ENCODE peak calls at places on chromosomes 13 and 19, in eight cellular contexts. One of them, this sample, is unnamed.

GRCh38 chr13:28071424-28071823 is 29.0 kb downstream of the FLT3 start:
- DNase-seq in small intestine: no peak
- DNase-seq in GM23338: no peak
- DNase-seq in AML-193: no peak
- DNase-seq in NCI-H446 treated with DMSO at 0.1 percent for 48 hours: no peak
- DNase-seq in left colon: no peak
- DNase-seq in naive thymus-derived CD8-positive, alpha-beta T cell: no peak
- DNase-seq in A172: no peak
- DNase-seq in this sample: no peak

GRCh38 chr19:2795827-2796658 is 10.7 kb downstream of the THOP1 start:
- DNase-seq in small intestine: no peak
- DNase-seq in GM23338: no peak
- DNase-seq in AML-193: no peak
- DNase-seq in NCI-H446 treated with DMSO at 0.1 percent for 48 hours: no peak
- DNase-seq in left colon: no peak
- DNase-seq in naive thymus-derived CD8-positive, alpha-beta T cell: no peak
- DNase-seq in A172: no peak
- DNase-seq in this sample: no peak

GRCh38 chr19:17424743-17425365 is 5.0 kb downstream of the MVB12A start:
- DNase-seq in small intestine: no peak
- DNase-seq in GM23338: peak; percentile 94
- DNase-seq in AML-193: no peak
- DNase-seq in NCI-H446 treated with DMSO at 0.1 percent for 48 hours: no peak
- DNase-seq in left colon: no peak
- DNase-seq in naive thymus-derived CD8-positive, alpha-beta T cell: peak; percentile 11
- DNase-seq in A172: no peak
- DNase-seq in this sample: no peak

GRCh38 chr19:1935484-1936208 is 5.3 kb upstream of the CSNK1G2 start:
- DNase-seq in small intestine: peak; percentile 50
- DNase-seq in GM23338: peak; percentile 63
- DNase-seq in AML-193: peak; percentile 38
- DNase-seq in NCI-H446 treated with DMSO at 0.1 percent for 48 hours: no peak
- DNase-seq in left colon: no peak
- DNase-seq in naive thymus-derived CD8-positive, alpha-beta T cell: no peak
- DNase-seq in A172: peak; percentile 35
- DNase-seq in this sample: peak; percentile 61

GRCh38 chr13:112443191-112444000 is 67.2 kb downstream of the SPACA7 start:
- DNase-seq in small intestine: no peak
- DNase-seq in GM23338: peak; percentile 69
- DNase-seq in AML-193: no peak
- DNase-seq in NCI-H446 treated with DMSO at 0.1 percent for 48 hours: no peak
- DNase-seq in left colon: no peak
- DNase-seq in naive thymus-derived CD8-positive, alpha-beta T cell: no peak
- DNase-seq in A172: no peak
- DNase-seq in this sample: no peak

GRCh38 chr13:106493569-106493968 is 41.9 kb downstream of the EFNB2 start:
- DNase-seq in small intestine: no peak
- DNase-seq in GM23338: no peak
- DNase-seq in AML-193: peak; percentile 99
- DNase-seq in NCI-H446 treated with DMSO at 0.1 percent for 48 hours: no peak
- DNase-seq in left colon: no peak
- DNase-seq in naive thymus-derived CD8-positive, alpha-beta T cell: no peak
- DNase-seq in A172: no peak
- DNase-seq in this sample: peak; percentile 54

GRCh38 chr19:14595558-14595957 is 12.7 kb downstream of the CLEC17A start:
- DNase-seq in small intestine: no peak
- DNase-seq in GM23338: no peak
- DNase-seq in AML-193: no peak
- DNase-seq in NCI-H446 treated with DMSO at 0.1 percent for 48 hours: no peak
- DNase-seq in left colon: no peak
- DNase-seq in naive thymus-derived CD8-positive, alpha-beta T cell: no peak
- DNase-seq in A172: no peak
- DNase-seq in this sample: no peak

GRCh38 chr13:47437411-47437810 is 540.6 kb upstream of the HTR2A start:
- DNase-seq in small intestine: no peak
- DNase-seq in GM23338: no peak
- DNase-seq in AML-193: no peak
- DNase-seq in NCI-H446 treated with DMSO at 0.1 percent for 48 hours: no peak
- DNase-seq in left colon: no peak
- DNase-seq in naive thymus-derived CD8-positive, alpha-beta T cell: no peak
- DNase-seq in A172: peak; percentile 23
- DNase-seq in this sample: no peak

GRCh38 chr13:37361608-37362007 is 237.0 kb downstream of the POSTN start:
- DNase-seq in small intestine: no peak
- DNase-seq in GM23338: no peak
- DNase-seq in AML-193: no peak
- DNase-seq in NCI-H446 treated with DMSO at 0.1 percent for 48 hours: no peak
- DNase-seq in left colon: no peak
- DNase-seq in naive thymus-derived CD8-positive, alpha-beta T cell: no peak
- DNase-seq in A172: no peak
- DNase-seq in this sample: no peak

GRCh38 chr19:49983645-49984229 is 22.8 kb upstream of the SIGLEC11 start:
- DNase-seq in small intestine: peak; percentile 48
- DNase-seq in GM23338: peak; percentile 80
- DNase-seq in AML-193: peak; percentile 64
- DNase-seq in NCI-H446 treated with DMSO at 0.1 percent for 48 hours: no peak
- DNase-seq in left colon: no peak
- DNase-seq in naive thymus-derived CD8-positive, alpha-beta T cell: peak; percentile 69
- DNase-seq in A172: peak; percentile 66
- DNase-seq in this sample: peak; percentile 55

GRCh38 chr19:7242601-7243258 is 51.5 kb downstream of the INSR start:
- DNase-seq in small intestine: no peak
- DNase-seq in GM23338: no peak
- DNase-seq in AML-193: peak; percentile 10
- DNase-seq in NCI-H446 treated with DMSO at 0.1 percent for 48 hours: peak; percentile 3
- DNase-seq in left colon: no peak
- DNase-seq in naive thymus-derived CD8-positive, alpha-beta T cell: no peak
- DNase-seq in A172: peak; percentile 53
- DNase-seq in this sample: no peak

GRCh38 chr19:44142014-44142523 is 715 bp downstream of the ZNF234 start:
- DNase-seq in small intestine: peak; percentile 15
- DNase-seq in GM23338: no peak
- DNase-seq in AML-193: peak; percentile 17
- DNase-seq in NCI-H446 treated with DMSO at 0.1 percent for 48 hours: no peak
- DNase-seq in left colon: no peak
- DNase-seq in naive thymus-derived CD8-positive, alpha-beta T cell: no peak
- DNase-seq in A172: no peak
- DNase-seq in this sample: no peak

GRCh38 chr13:105908581-105908980 is 626.9 kb downstream of the EFNB2 start:
- DNase-seq in small intestine: no peak
- DNase-seq in GM23338: no peak
- DNase-seq in AML-193: no peak
- DNase-seq in NCI-H446 treated with DMSO at 0.1 percent for 48 hours: no peak
- DNase-seq in left colon: no peak
- DNase-seq in naive thymus-derived CD8-positive, alpha-beta T cell: no peak
- DNase-seq in A172: peak; percentile 66
- DNase-seq in this sample: no peak

GRCh38 chr13:87331178-87331577 is 340.0 kb upstream of the SLITRK5 start:
- DNase-seq in small intestine: no peak
- DNase-seq in GM23338: no peak
- DNase-seq in AML-193: no peak
- DNase-seq in NCI-H446 treated with DMSO at 0.1 percent for 48 hours: no peak
- DNase-seq in left colon: no peak
- DNase-seq in naive thymus-derived CD8-positive, alpha-beta T cell: no peak
- DNase-seq in A172: no peak
- DNase-seq in this sample: no peak

GRCh38 chr13:50842711-50843255 is 709 bp downstream of the DLEU7 start:
- DNase-seq in small intestine: no peak
- DNase-seq in GM23338: peak; percentile 27
- DNase-seq in AML-193: no peak
- DNase-seq in NCI-H446 treated with DMSO at 0.1 percent for 48 hours: no peak
- DNase-seq in left colon: no peak
- DNase-seq in naive thymus-derived CD8-positive, alpha-beta T cell: no peak
- DNase-seq in A172: no peak
- DNase-seq in this sample: no peak

GRCh38 chr13:101325423-101325822 is 90.9 kb downstream of the NALCN start:
- DNase-seq in small intestine: no peak
- DNase-seq in GM23338: no peak
- DNase-seq in AML-193: no peak
- DNase-seq in NCI-H446 treated with DMSO at 0.1 percent for 48 hours: no peak
- DNase-seq in left colon: no peak
- DNase-seq in naive thymus-derived CD8-positive, alpha-beta T cell: no peak
- DNase-seq in A172: no peak
- DNase-seq in this sample: no peak

GRCh38 chr13:41549491-41549890 is 92.1 kb downstream of the RGCC start:
- DNase-seq in small intestine: no peak
- DNase-seq in GM23338: no peak
- DNase-seq in AML-193: no peak
- DNase-seq in NCI-H446 treated with DMSO at 0.1 percent for 48 hours: no peak
- DNase-seq in left colon: no peak
- DNase-seq in naive thymus-derived CD8-positive, alpha-beta T cell: no peak
- DNase-seq in A172: no peak
- DNase-seq in this sample: no peak

GRCh38 chr19:10339380-10339960 is at the start of gene ICAM3:
- DNase-seq in small intestine: peak; percentile 32
- DNase-seq in GM23338: no peak
- DNase-seq in AML-193: peak; percentile 58
- DNase-seq in NCI-H446 treated with DMSO at 0.1 percent for 48 hours: no peak
- DNase-seq in left colon: no peak
- DNase-seq in naive thymus-derived CD8-positive, alpha-beta T cell: peak; percentile 34
- DNase-seq in A172: no peak
- DNase-seq in this sample: no peak

GRCh38 chr19:47758433-47758784 is 13.1 kb downstream of the NOP53 start:
- DNase-seq in small intestine: peak; percentile 93
- DNase-seq in GM23338: no peak
- DNase-seq in AML-193: no peak
- DNase-seq in NCI-H446 treated with DMSO at 0.1 percent for 48 hours: no peak
- DNase-seq in left colon: no peak
- DNase-seq in naive thymus-derived CD8-positive, alpha-beta T cell: no peak
- DNase-seq in A172: no peak
- DNase-seq in this sample: no peak

GRCh38 chr19:1907563-1908363 is 2.6 kb downstream of the ADAT3 start:
- DNase-seq in small intestine: peak; percentile 97
- DNase-seq in GM23338: no peak
- DNase-seq in AML-193: no peak
- DNase-seq in NCI-H446 treated with DMSO at 0.1 percent for 48 hours: no peak
- DNase-seq in left colon: peak; percentile 81
- DNase-seq in naive thymus-derived CD8-positive, alpha-beta T cell: no peak
- DNase-seq in A172: no peak
- DNase-seq in this sample: no peak

GRCh38 chr13:29081036-29081435 is 260.9 kb downstream of the MTUS2 start:
- DNase-seq in small intestine: no peak
- DNase-seq in GM23338: no peak
- DNase-seq in AML-193: peak; percentile 59
- DNase-seq in NCI-H446 treated with DMSO at 0.1 percent for 48 hours: no peak
- DNase-seq in left colon: no peak
- DNase-seq in naive thymus-derived CD8-positive, alpha-beta T cell: no peak
- DNase-seq in A172: no peak
- DNase-seq in this sample: no peak

GRCh38 chr13:108533842-108534241 is 95.6 kb upstream of the MYO16 start:
- DNase-seq in small intestine: no peak
- DNase-seq in GM23338: no peak
- DNase-seq in AML-193: no peak
- DNase-seq in NCI-H446 treated with DMSO at 0.1 percent for 48 hours: no peak
- DNase-seq in left colon: no peak
- DNase-seq in naive thymus-derived CD8-positive, alpha-beta T cell: no peak
- DNase-seq in A172: no peak
- DNase-seq in this sample: no peak

GRCh38 chr19:21568816-21569496 is 63.6 kb downstream of the ZNF429 start:
- DNase-seq in small intestine: peak; percentile 82
- DNase-seq in GM23338: peak; percentile 43
- DNase-seq in AML-193: peak; percentile 97
- DNase-seq in NCI-H446 treated with DMSO at 0.1 percent for 48 hours: no peak
- DNase-seq in left colon: peak; percentile 74
- DNase-seq in naive thymus-derived CD8-positive, alpha-beta T cell: peak; percentile 54
- DNase-seq in A172: no peak
- DNase-seq in this sample: peak; percentile 54

GRCh38 chr13:20391597-20392452 is 133.8 kb downstream of the CRYL1 start:
- DNase-seq in small intestine: no peak
- DNase-seq in GM23338: peak; percentile 45
- DNase-seq in AML-193: no peak
- DNase-seq in NCI-H446 treated with DMSO at 0.1 percent for 48 hours: no peak
- DNase-seq in left colon: no peak
- DNase-seq in naive thymus-derived CD8-positive, alpha-beta T cell: no peak
- DNase-seq in A172: no peak
- DNase-seq in this sample: no peak